ENCODE peak calls at places on chromosomes 4 and X, in eight cellular contexts. O is endothelial cell of umbilical vein, A is neural progenitor cell, J is uterus, M is upper lobe of left lung, D is cardiac fibroblast, P is OCI-LY7, I is AG09309. T is an unnamed sample.

GRCh38 chrX:499870-500364 is 113.2 kb upstream of the PPP2R3B start:
- DNase-seq in O (no peak), A (peak), J (no peak), M (no peak), D (no peak), P (no peak), I (no peak), T (no peak)

GRCh38 chrX:144730486-144730885 is 516.8 kb upstream of the SPANXN1 start:
- DNase-seq in O (no peak), A (no peak), J (no peak), M (no peak), D (peak), P (no peak), I (peak), T (peak)

GRCh38 chr4:113979157-113979972 is at the start of gene ARSJ:
- DNase-seq in O (peak), A (peak), J (peak), M (peak), D (peak), P (no peak), I (peak), T (peak)

GRCh38 chrX:107565916-107566602 is 62.3 kb upstream of the PRPS1 start:
- DNase-seq in O (peak), A (peak), J (no peak), M (no peak), D (peak), P (no peak), I (no peak), T (peak)

GRCh38 chr4:173498023-173498422 is 32.0 kb downstream of the HAND2 start:
- DNase-seq in O (no peak), A (no peak), J (no peak), M (no peak), D (no peak), P (peak), I (no peak), T (no peak)

GRCh38 chrX:39749728-39750127 is 348.0 kb downstream of the BCOR start:
- DNase-seq in O (no peak), A (no peak), J (no peak), M (no peak), D (no peak), P (no peak), I (no peak), T (no peak)

GRCh38 chr4:40550900-40551546 is 78.6 kb downstream of the RBM47 start:
- DNase-seq in O (peak), A (peak), J (no peak), M (no peak), D (peak), P (peak), I (no peak), T (peak)

GRCh38 chrX:49171752-49172279 is at the start of gene PLP2:
- DNase-seq in O (peak), A (peak), J (peak), M (peak), D (peak), P (peak), I (no peak), T (peak)

GRCh38 chr4:2059034-2059725 is at the start of gene NAT8L:
- DNase-seq in O (no peak), A (peak), J (no peak), M (peak), D (no peak), P (peak), I (no peak), T (no peak)

GRCh38 chr4:2060578-2061207 is 1.6 kb downstream of the NAT8L start:
- DNase-seq in O (no peak), A (peak), J (no peak), M (peak), D (no peak), P (no peak), I (no peak), T (no peak)

GRCh38 chr4:2059726-2060577 is 825 bp downstream of the NAT8L start:
- DNase-seq in O (no peak), A (peak), J (no peak), M (peak), D (no peak), P (no peak), I (no peak), T (no peak)

GRCh38 chr4:2058264-2059033 is 678 bp upstream of the NAT8L start:
- DNase-seq in O (no peak), A (peak), J (no peak), M (peak), D (no peak), P (no peak), I (no peak), T (no peak)

DNA sequence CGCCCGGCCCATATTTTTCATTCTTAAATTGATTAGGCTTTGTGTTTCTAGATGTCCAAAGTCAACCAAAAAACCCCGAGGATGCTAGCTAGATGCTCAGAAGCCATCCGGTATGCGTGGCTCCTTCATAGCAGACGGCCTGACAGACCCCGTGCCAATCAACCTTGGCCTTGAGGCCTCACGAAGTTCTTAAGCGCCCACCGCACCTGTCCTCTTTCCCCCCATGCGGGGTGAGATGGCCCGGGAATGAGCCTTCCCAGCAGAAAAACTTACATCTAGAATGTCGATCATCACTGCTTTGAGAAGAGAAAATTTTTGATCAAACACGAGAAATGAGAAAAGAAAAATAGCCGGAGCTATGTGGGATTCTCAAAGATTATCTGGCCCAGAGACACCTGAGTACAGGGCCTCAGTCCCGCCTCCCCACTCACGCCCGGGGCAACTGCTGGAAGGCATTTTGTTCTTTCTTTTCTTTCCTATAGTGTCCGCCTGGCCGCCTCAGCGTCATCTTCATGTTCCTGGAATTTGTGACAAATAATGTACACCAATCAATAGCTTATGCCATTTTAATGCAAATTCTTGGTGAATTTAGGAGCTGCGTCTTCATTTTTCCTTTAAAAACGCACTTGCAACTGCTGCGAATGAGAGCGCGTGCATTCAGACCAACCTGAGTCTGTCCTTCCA is 1.6 kb upstream of the NAT8L start:
- DNase-seq in O (no peak), A (no peak), J (no peak), M (no peak), D (no peak), P (no peak), I (no peak), T (no peak)
- H3K4me3 ChIP-seq in O (no peak), A (peak), J (no peak), M (no peak), D (no peak), P (no peak), I (no peak), T (no peak)

GRCh38 chr4:24984602-24985532 is 45.9 kb downstream of the LGI2 start:
- DNase-seq in O (no peak), A (peak), J (no peak), M (no peak), D (no peak), P (no peak), I (no peak), T (no peak)
- TF ChIP-seq CTCF in O (no peak), A (peak), J (no peak), M (no peak), D (peak), P (no peak), I (no peak), T (peak)

DNA sequence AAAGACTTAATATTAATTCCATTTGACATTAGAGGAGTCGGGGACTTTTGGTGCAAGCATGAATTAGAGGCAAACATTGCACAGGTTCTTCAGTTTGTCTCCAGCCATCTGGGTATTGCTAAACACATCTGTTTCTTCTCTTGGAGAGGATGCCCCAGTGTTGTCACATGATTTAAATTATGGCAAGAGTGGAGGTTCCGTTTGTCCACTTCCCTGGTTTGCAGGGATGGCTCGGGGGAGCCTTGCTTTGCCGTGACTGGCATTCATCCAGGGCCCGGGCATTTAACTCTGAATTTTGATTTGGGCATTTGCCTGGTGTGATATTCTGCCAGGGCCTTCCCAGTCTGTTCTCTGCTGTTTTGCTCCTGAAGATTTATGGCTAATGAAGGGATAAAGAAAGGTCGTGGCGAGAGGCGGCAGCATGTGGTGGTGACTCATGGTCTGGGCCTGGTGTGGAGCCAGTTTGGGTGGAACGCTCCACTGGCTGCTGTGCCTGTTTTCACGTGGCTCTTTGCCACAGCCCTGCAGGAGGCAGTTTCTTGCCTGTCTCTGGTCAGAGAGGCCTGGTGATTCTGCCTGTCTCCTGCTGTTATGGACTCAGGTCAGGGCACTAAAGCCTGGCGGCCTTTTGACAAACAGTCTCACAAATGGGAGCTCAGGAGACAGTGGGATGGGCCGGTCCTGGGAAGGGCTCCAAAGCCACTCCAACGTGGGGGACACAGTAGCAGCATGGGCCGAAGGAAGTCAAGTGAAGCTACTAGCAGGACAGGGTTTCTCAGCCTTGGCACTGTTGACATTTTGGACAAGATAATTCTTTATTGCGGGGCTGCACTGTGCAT is 99.4 kb upstream of the PGRMC2 start:
- DNase-seq in O (peak), A (no peak), J (peak), M (peak), D (peak), P (no peak), I (peak), T (peak)
- H3K4me3 ChIP-seq in O (no peak), A (no peak), J (no peak), M (no peak), D (no peak), P (no peak), I (no peak), T (peak)

DNA sequence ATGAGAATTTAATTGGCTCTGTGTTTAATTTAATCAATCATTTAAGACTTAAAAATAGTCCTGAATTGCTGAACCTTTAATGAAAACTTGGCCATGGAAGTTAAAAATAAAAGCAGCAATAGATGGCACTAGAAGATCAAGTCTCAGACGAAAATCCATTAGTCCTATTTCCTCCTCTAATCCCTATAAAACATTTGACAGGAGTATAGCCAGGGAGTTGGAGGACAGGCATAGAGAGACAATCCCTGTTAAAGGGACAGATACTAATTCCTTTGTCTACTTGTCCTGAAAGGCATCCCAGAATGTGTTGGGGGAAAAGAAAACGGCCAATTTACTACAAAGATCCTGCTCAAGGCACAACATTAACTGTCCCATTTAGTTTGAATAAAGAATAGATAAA is 276.3 kb upstream of the TACR3 start:
- DNase-seq in O (no peak), A (peak), J (no peak), M (no peak), D (no peak), P (no peak), I (no peak), T (peak)
- TF ChIP-seq CTCF in O (no peak), A (peak), J (no peak), M (no peak), D (no peak), P (no peak), I (no peak), T (no peak)

GRCh38 chr4:176065365-176066249 is at the start of gene WDR17:
- DNase-seq in O (peak), A (peak), J (peak), M (peak), D (peak), P (peak), I (no peak), T (peak)
- H3K4me3 ChIP-seq in O (no peak), A (peak), J (peak), M (peak), D (peak), P (peak), I (peak), T (peak)

DNA sequence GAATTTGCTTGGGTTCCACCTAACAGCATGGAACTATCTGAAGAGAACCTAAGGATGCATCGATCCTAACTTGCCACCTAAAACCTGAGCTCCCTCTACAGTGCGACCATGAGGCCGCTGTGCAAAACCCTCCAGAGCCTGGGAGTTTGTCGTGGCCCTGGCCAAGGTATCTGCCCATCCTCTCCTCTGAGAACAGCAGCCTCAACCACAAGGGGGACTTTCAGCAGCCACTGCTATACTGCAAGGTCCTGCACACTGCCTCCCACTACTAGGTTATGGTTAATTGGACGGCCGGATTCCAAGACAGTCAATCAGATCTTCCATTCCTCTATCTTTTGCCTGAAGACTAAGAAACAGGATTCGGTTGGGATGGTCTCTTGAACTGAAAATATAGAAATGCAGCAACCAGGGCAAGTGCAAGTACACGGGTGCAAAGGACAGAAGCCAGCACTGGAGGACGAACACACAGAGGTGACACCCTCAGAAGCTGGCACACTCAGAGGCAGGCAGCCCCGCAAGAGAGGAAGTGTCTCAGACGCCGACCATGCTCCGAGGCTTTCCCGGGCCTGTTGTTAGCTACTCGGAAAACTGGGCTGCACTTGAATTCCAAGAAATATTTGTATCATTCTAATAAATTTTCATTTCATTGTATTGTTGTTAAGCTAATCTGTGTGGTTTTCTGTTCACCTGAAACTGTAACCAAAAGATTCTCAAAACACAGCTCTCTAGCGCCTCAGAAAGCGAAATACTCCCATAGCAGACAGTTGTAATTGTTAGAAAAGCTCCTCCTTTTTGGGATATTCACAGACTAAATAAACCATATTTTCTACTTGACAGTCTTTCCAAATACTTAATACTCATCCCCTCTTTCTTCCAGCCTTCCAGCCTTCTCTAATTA is 63.3 kb downstream of the AFAP1 start:
- DNase-seq in O (peak), A (peak), J (no peak), M (no peak), D (peak), P (no peak), I (no peak), T (peak)
- TF ChIP-seq CTCF in O (peak), A (peak), J (peak), M (no peak), D (peak), P (peak), I (peak), T (peak)

GRCh38 chr4:119027815-119028214 is 107.8 kb upstream of the MYOZ2 start:
- DNase-seq in O (no peak), A (no peak), J (no peak), M (no peak), D (no peak), P (no peak), I (no peak), T (no peak)

GRCh38 chr4:119025440-119025839 is 110.2 kb upstream of the MYOZ2 start:
- DNase-seq in O (no peak), A (no peak), J (peak), M (no peak), D (peak), P (no peak), I (no peak), T (peak)

GRCh38 chr4:119024102-119024501 is 111.5 kb upstream of the MYOZ2 start:
- DNase-seq in O (no peak), A (no peak), J (no peak), M (no peak), D (no peak), P (no peak), I (no peak), T (no peak)

GRCh38 chr4:119026662-119027444 is 108.8 kb upstream of the MYOZ2 start:
- DNase-seq in O (no peak), A (no peak), J (peak), M (no peak), D (peak), P (no peak), I (no peak), T (no peak)

GRCh38 chr4:119025916-119026661 is 109.5 kb upstream of the MYOZ2 start:
- DNase-seq in O (no peak), A (no peak), J (peak), M (no peak), D (peak), P (no peak), I (peak), T (peak)
- H3K4me3 ChIP-seq in O (no peak), A (no peak), J (peak), M (no peak), D (peak), P (no peak), I (no peak), T (peak)

DNA sequence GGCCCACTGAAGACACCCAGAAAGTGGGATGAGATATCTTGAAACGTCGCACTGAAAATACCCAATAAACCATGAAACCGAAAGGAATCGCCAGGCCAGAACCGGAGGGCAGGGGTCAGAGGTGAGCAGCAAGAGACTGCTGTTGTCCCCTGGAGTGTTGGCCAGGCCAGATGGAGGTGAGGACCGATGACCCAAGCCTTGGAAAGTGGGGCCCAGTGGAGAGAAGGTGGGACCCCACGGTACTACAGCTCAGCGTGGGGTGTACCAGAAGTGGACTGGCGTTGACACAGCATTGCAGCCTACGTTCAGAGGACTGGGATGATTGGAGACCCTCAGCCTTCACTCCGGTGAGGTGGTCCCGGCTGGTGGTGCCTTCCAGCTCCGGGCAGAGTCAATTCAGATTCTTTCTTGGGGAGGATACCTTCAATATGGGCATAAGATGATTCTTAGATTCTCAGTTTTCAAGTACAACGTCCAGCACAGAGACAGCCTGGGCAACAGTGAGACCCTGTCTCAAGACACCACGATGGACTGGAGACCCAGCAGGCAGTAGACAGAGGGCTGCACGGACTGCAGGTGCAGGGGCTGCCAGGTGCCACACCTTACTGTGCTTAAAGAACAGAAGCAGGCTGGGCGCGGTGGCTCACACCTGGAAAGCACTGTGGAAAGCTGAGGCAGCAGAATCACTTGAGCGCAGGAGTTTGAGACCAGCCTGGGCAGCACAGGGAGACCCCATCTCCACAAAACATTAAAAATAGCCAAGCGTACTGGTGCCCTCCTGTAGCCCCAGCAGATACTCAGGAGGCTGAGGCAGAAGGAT is 23.3 kb downstream of the MAEA start:
- DNase-seq in O (no peak), A (no peak), J (no peak), M (peak), D (no peak), P (no peak), I (no peak), T (no peak)
- TF ChIP-seq CTCF in O (no peak), A (no peak), J (no peak), M (no peak), D (no peak), P (no peak), I (no peak), T (no peak)

DNA sequence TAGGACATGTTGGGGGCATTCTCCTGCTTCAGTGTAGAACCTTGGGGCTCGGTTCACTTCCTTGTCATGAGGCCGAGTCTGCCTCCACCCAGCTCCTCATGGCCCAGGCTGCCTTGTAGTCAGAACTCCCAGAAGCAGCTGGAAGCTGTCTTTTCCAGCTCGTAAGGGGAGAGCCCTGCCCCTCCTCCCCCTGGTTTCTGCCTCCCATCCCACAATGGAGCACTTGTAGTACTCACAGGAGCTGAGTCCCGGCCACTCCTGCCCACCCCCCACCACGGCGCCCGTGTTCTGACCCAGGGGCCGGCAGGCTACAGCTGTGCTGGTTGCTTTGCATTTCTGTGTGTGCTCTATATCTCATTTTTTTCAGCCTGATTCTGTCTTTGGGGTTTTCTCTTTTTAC is 24.7 kb upstream of the PJA1 start:
- DNase-seq in O (no peak), A (peak), J (peak), M (peak), D (no peak), P (no peak), I (no peak), T (peak)
- H3K4me3 ChIP-seq in O (no peak), A (no peak), J (no peak), M (no peak), D (no peak), P (no peak), I (no peak), T (no peak)

T was measured in fibroblast of pulmonary artery.